ENCODE peak calls at places on chromosomes 1 and 21, in four cellular contexts. One of them, this sample, is unnamed.

GRCh38 chr1:222995620-222996306 is 147.3 kb downstream of the TLR5 start:
- DNase-seq in K562: no peak
- DNase-seq in HCT116: no peak
- DNase-seq in HepG2: no peak
- DNase-seq in this sample: no peak

GRCh38 chr21:42062543-42063022 is 8.5 kb upstream of the UMODL1 start:
- DNase-seq in K562: no peak
- DNase-seq in HCT116: no peak
- DNase-seq in HepG2: no peak
- DNase-seq in this sample: no peak

GRCh38 chr1:80217377-80217986 is 1211.0 kb upstream of the ADGRL4 start:
- DNase-seq in K562: no peak
- DNase-seq in HCT116: peak; percentile 32
- DNase-seq in HepG2: peak; percentile 1
- DNase-seq in this sample: peak; percentile 22

GRCh38 chr1:35032384-35032739 is 617 bp upstream of the ZMYM6 start:
- DNase-seq in K562: no peak
- DNase-seq in HCT116: no peak
- DNase-seq in HepG2: no peak
- DNase-seq in this sample: no peak

GRCh38 chr1:9628541-9629444 is 22.7 kb upstream of the PIK3CD start:
- DNase-seq in K562: no peak
- DNase-seq in HCT116: no peak
- DNase-seq in HepG2: no peak
- DNase-seq in this sample: no peak

GRCh38 chr1:89725016-89725380 is 92.1 kb downstream of the LRRC8C start:
- DNase-seq in K562: no peak
- DNase-seq in HCT116: no peak
- DNase-seq in HepG2: no peak
- DNase-seq in this sample: peak; percentile 42

GRCh38 chr21:45975017-45975595 is 6.5 kb upstream of the COL6A1 start:
- DNase-seq in K562: no peak
- DNase-seq in HCT116: peak; percentile 10
- DNase-seq in HepG2: no peak
- DNase-seq in this sample: no peak

GRCh38 chr21:43188712-43189151 is 19.9 kb downstream of the CRYAA start:
- DNase-seq in K562: no peak
- DNase-seq in HCT116: no peak
- DNase-seq in HepG2: no peak
- DNase-seq in this sample: no peak

GRCh38 chr1:193104496-193104905 is 713 bp downstream of the GLRX2 start:
- DNase-seq in K562: peak; percentile 44
- DNase-seq in HCT116: peak; percentile 28
- DNase-seq in HepG2: peak; percentile 23
- DNase-seq in this sample: no peak

GRCh38 chr1:207892764-207893163 is 18.2 kb downstream of the CD34 start:
- DNase-seq in K562: no peak
- DNase-seq in HCT116: no peak
- DNase-seq in HepG2: no peak
- DNase-seq in this sample: no peak

GRCh38 chr1:199778324-199778955 is 249.1 kb upstream of the NR5A2 start:
- DNase-seq in K562: no peak
- DNase-seq in HCT116: no peak
- DNase-seq in HepG2: no peak
- DNase-seq in this sample: no peak

GRCh38 chr1:92441316-92442311 is 45.1 kb downstream of the GFI1 start:
- DNase-seq in K562: peak; percentile 22
- DNase-seq in HCT116: no peak
- DNase-seq in HepG2: peak; percentile 96
- DNase-seq in this sample: no peak

GRCh38 chr1:169106095-169106920 is at the start of gene ATP1B1:
- DNase-seq in K562: peak; percentile 98
- DNase-seq in HCT116: peak; percentile 64
- DNase-seq in HepG2: peak; percentile 79
- DNase-seq in this sample: peak; percentile 32

GRCh38 chr21:31180256-31181088 is 142.2 kb upstream of the KRTAP19-8 start:
- DNase-seq in K562: peak; percentile 35
- DNase-seq in HCT116: peak; percentile 24
- DNase-seq in HepG2: peak; percentile 13
- DNase-seq in this sample: no peak

GRCh38 chr1:9823943-9824701 is at the start of gene CLSTN1:
- DNase-seq in K562: peak; percentile 96
- DNase-seq in HCT116: peak; percentile 61
- DNase-seq in HepG2: peak; percentile 58
- DNase-seq in this sample: no peak

GRCh38 chr1:214280386-214281029 is 451 bp upstream of the SMYD2 start:
- DNase-seq in K562: peak; percentile 39
- DNase-seq in HCT116: no peak
- DNase-seq in HepG2: peak; percentile 55
- DNase-seq in this sample: no peak

GRCh38 chr21:19529031-19529430 is 1125.4 kb upstream of the TMPRSS15 start:
- DNase-seq in K562: no peak
- DNase-seq in HCT116: no peak
- DNase-seq in HepG2: no peak
- DNase-seq in this sample: no peak

GRCh38 chr21:21897275-21897883 is 899.2 kb downstream of the NCAM2 start:
- DNase-seq in K562: no peak
- DNase-seq in HCT116: no peak
- DNase-seq in HepG2: no peak
- DNase-seq in this sample: no peak

GRCh38 chr1:167439301-167439988 is 78.9 kb downstream of the CD247 start:
- DNase-seq in K562: peak; percentile 64
- DNase-seq in HCT116: no peak
- DNase-seq in HepG2: peak; percentile 20
- DNase-seq in this sample: no peak

GRCh38 chr1:19405761-19406481 is 79.4 kb downstream of the CAPZB start:
- DNase-seq in K562: no peak
- DNase-seq in HCT116: no peak
- DNase-seq in HepG2: no peak
- DNase-seq in this sample: no peak

GRCh38 chr21:46048926-46049889 is 48.7 kb upstream of the COL6A2 start:
- DNase-seq in K562: no peak
- DNase-seq in HCT116: no peak
- DNase-seq in HepG2: no peak
- DNase-seq in this sample: no peak

GRCh38 chr1:234047113-234047512 is 142.6 kb downstream of the SLC35F3 start:
- DNase-seq in K562: no peak
- DNase-seq in HCT116: no peak
- DNase-seq in HepG2: no peak
- DNase-seq in this sample: peak; percentile 92

GRCh38 chr1:232367293-232367692 is 262.6 kb downstream of the SIPA1L2 start:
- DNase-seq in K562: no peak
- DNase-seq in HCT116: no peak
- DNase-seq in HepG2: no peak
- DNase-seq in this sample: no peak

GRCh38 chr1:59243544-59243943 is 53.4 kb upstream of the FGGY start:
- DNase-seq in K562: no peak
- DNase-seq in HCT116: no peak
- DNase-seq in HepG2: no peak
- DNase-seq in this sample: no peak

GRCh38 chr1:176765608-176766007 is 302.6 kb downstream of the PAPPA2 start:
- DNase-seq in K562: no peak
- DNase-seq in HCT116: no peak
- DNase-seq in HepG2: no peak
- DNase-seq in this sample: no peak

GRCh38 chr1:237864338-237865244 is 26.1 kb downstream of the ZP4 start:
- DNase-seq in K562: peak; percentile 45
- DNase-seq in HCT116: no peak
- DNase-seq in HepG2: peak; percentile 54
- DNase-seq in this sample: peak; percentile 15

GRCh38 chr1:36768486-36769178 is 265.7 kb downstream of the GRIK3 start:
- DNase-seq in K562: no peak
- DNase-seq in HCT116: no peak
- DNase-seq in HepG2: no peak
- DNase-seq in this sample: no peak

GRCh38 chr1:119742193-119742592 is 26.5 kb downstream of the HMGCS2 start:
- DNase-seq in K562: no peak
- DNase-seq in HCT116: no peak
- DNase-seq in HepG2: no peak
- DNase-seq in this sample: no peak

GRCh38 chr1:44721521-44722361 is 9.2 kb downstream of the RNU5D-1 start:
- DNase-seq in K562: peak; percentile 96
- DNase-seq in HCT116: peak; percentile 99
- DNase-seq in HepG2: peak; percentile 95
- DNase-seq in this sample: peak; percentile 98

GRCh38 chr1:184255560-184255959 is 131.3 kb upstream of the C1orf21 start:
- DNase-seq in K562: no peak
- DNase-seq in HCT116: no peak
- DNase-seq in HepG2: no peak
- DNase-seq in this sample: no peak

GRCh38 chr1:184260382-184260781 is 126.4 kb upstream of the C1orf21 start:
- DNase-seq in K562: no peak
- DNase-seq in HCT116: no peak
- DNase-seq in HepG2: no peak
- DNase-seq in this sample: no peak

GRCh38 chr1:184257873-184258272 is 129.0 kb upstream of the C1orf21 start:
- DNase-seq in K562: no peak
- DNase-seq in HCT116: no peak
- DNase-seq in HepG2: no peak
- DNase-seq in this sample: no peak

GRCh38 chr1:184262119-184262518 is 124.7 kb upstream of the C1orf21 start:
- DNase-seq in K562: no peak
- DNase-seq in HCT116: no peak
- DNase-seq in HepG2: no peak
- DNase-seq in this sample: no peak

GRCh38 chr1:184258525-184258924 is 128.3 kb upstream of the C1orf21 start:
- DNase-seq in K562: no peak
- DNase-seq in HCT116: no peak
- DNase-seq in HepG2: no peak
- DNase-seq in this sample: no peak
- H3K27ac ChIP-seq in K562: no peak overlapping the region
- H3K27ac ChIP-seq in HCT116: no peak overlapping the region
- H3K27ac ChIP-seq in HepG2: no peak overlapping the region
- H3K27ac ChIP-seq in this sample: no peak overlapping the region

DNA sequence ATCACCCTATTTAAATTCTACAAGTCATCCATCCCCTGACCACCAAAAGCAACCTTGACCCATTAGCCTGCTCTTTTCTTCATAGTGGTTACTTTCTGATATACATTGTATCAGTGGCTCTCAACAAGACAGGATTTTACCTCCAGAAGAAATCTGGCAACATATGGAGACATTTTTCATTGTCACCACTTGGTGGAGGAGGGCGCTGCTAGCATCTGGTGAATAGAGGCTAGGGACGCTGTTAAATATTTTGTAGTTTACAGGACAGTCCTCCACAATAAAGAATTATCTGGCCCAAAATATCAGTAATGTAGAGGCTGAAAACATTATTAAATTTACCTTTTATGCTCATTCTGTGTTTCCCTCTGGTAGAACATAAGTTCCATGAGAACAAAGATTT is 6.1 kb downstream of the HSPA13 start:
- DNase-seq in K562: no peak
- DNase-seq in HCT116: no peak
- DNase-seq in HepG2: no peak
- DNase-seq in this sample: no peak
- TF ChIP-seq TCF7L2 in K562: no peak
- TF ChIP-seq TCF7L2 in HCT116: no peak
- TF ChIP-seq TCF7L2 in HepG2: no peak
- TF ChIP-seq TCF7L2 in this sample: no peak

DNA sequence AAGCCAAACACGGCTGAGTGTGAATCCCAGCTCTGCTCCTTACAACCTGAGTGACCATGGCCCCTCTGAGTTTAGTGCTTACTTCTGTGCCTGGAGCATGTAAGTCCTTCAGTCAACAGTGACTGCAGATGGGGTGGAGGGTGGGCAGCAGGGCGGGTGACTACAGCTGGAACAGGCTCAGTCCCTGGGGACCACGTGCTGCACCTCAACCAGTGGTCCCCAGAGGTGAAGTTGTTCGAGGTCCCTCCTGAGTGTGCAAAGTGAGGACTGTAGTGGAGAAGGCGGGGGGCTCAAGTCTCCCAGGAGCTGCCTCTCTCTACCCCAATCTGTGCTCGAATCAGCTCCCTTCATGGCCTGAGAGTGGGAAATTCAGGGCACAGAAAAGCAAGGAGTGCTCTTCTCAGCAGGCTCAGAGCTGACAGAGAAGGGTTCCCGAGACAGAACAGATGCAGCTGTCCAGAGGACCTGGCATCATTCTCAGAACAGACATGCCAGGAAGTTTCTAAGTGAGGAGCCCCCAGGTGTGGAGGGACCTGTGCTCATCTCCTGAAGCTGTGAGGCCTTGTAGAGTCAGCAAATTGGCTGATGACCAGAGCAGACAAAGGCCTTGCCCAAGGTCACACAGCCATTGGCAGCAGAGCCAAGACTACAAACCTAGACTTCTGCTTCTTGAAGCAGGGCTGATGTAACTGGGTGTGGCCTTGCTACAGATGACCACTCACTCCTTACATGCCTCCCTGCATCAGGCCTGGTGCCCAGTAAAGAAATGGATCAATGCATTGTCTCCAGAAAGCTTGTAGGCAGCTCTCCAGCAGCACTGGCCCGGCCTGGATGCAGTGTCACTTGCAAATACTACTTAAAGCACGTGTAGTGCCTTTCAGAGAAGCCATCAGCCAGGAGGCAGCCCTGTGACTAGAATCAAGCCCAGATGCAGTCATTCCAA is 61.8 kb upstream of the EDN2 start:
- DNase-seq in K562: no peak
- DNase-seq in HCT116: no peak
- DNase-seq in HepG2: no peak
- DNase-seq in this sample: no peak
- H3K27ac ChIP-seq in K562: no peak overlapping the region
- H3K27ac ChIP-seq in HCT116: no peak overlapping the region
- H3K27ac ChIP-seq in HepG2: no peak overlapping the region
- H3K27ac ChIP-seq in this sample: no peak overlapping the region

GRCh38 chr1:215718888-215719287 is 151.8 kb downstream of the KCTD3 start:
- DNase-seq in K562: no peak
- DNase-seq in HCT116: no peak
- DNase-seq in HepG2: no peak
- DNase-seq in this sample: no peak

GRCh38 chr1:215719569-215719968 is 152.5 kb downstream of the KCTD3 start:
- DNase-seq in K562: no peak
- DNase-seq in HCT116: no peak
- DNase-seq in HepG2: no peak
- DNase-seq in this sample: no peak

GRCh38 chr1:215717677-215718076 is 150.6 kb downstream of the KCTD3 start:
- DNase-seq in K562: no peak
- DNase-seq in HCT116: no peak
- DNase-seq in HepG2: peak; percentile 21
- DNase-seq in this sample: no peak

DNA sequence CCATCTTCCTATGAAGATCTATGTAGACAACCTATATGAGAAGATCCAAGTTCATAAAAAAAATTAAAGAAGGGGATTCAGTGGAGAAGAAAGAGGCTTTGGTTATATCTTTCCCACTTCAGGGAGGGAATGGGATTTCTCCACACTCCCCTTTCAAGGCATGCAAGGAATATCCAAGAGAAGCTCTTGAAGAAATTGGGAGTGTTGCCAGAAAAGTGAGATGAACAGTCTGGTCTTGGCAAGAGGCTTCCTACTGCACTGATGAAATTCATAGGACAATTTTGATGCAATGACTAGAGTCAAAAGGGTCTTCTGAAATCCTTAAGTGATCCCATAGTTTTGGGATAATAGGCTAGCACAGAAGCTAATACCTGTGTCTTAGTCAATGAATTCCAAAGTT is 153.0 kb downstream of the KCTD3 start:
- DNase-seq in K562: no peak
- DNase-seq in HCT116: no peak
- DNase-seq in HepG2: no peak
- DNase-seq in this sample: no peak
- TF ChIP-seq TCF7L2 in K562: no peak
- TF ChIP-seq TCF7L2 in HCT116: no peak
- TF ChIP-seq TCF7L2 in HepG2: no peak
- TF ChIP-seq TCF7L2 in this sample: no peak

GRCh38 chr21:38787461-38788274 is 18.1 kb upstream of the ETS2 start:
- DNase-seq in K562: peak; percentile 82
- DNase-seq in HCT116: peak; percentile 97
- DNase-seq in HepG2: peak; percentile 99
- DNase-seq in this sample: no peak
- H3K27ac ChIP-seq in K562: peak overlapping the region; percentile 1
- H3K27ac ChIP-seq in HCT116: peak overlapping the region; percentile 89
- H3K27ac ChIP-seq in HepG2: peak overlapping the region; percentile 97
- H3K27ac ChIP-seq in this sample: peak overlapping the region; percentile 99

This sample was measured in Panc1.